ENCODE peak calls at places on chromosomes 16 and 17, in nine cellular contexts. One of them, this sample, is unnamed.

GRCh38 chr16:27852116-27852515 is 211.4 kb downstream of the GSG1L start:
- DNase-seq in body of pancreas: no peak
- DNase-seq in breast epithelium: no peak
- DNase-seq in ovary: no peak
- DNase-seq in A673: no peak
- DNase-seq in neuronal stem cell: no peak
- DNase-seq in uterus: no peak
- DNase-seq in aorta: no peak
- DNase-seq in K562: no peak
- DNase-seq in this sample: no peak

GRCh38 chr16:64121473-64121872 is 1000.4 kb downstream of the CDH11 start:
- DNase-seq in breast epithelium: no peak
- DNase-seq in aorta: no peak
- DNase-seq in uterus: no peak
- DNase-seq in K562: no peak
- DNase-seq in ovary: no peak
- DNase-seq in A673: no peak
- DNase-seq in body of pancreas: no peak
- DNase-seq in neuronal stem cell: no peak
- DNase-seq in this sample: no peak

GRCh38 chr16:10984509-10984908 is 40.1 kb downstream of the CLEC16A start:
- DNase-seq in neuronal stem cell: no peak
- DNase-seq in ovary: no peak
- DNase-seq in K562: no peak
- DNase-seq in uterus: no peak
- DNase-seq in body of pancreas: no peak
- DNase-seq in A673: no peak
- DNase-seq in breast epithelium: no peak
- DNase-seq in aorta: no peak
- DNase-seq in this sample: no peak

GRCh38 chr17:43129671-43130010 is 4.5 kb upstream of the BRCA1 start:
- DNase-seq in body of pancreas: no peak
- DNase-seq in neuronal stem cell: no peak
- DNase-seq in ovary: no peak
- DNase-seq in A673: no peak
- DNase-seq in K562: no peak
- DNase-seq in aorta: no peak
- DNase-seq in breast epithelium: no peak
- DNase-seq in uterus: no peak
- DNase-seq in this sample: no peak

GRCh38 chr16:88649924-88650748 is 717 bp downstream of the CYBA start:
- DNase-seq in A673: no peak
- DNase-seq in K562: peak; percentile 72
- DNase-seq in neuronal stem cell: no peak
- DNase-seq in aorta: peak; percentile 75
- DNase-seq in uterus: no peak
- DNase-seq in breast epithelium: no peak
- DNase-seq in ovary: no peak
- DNase-seq in body of pancreas: peak; percentile 46
- DNase-seq in this sample: peak; percentile 57

GRCh38 chr17:60747069-60747808 is 69.6 kb downstream of the BCAS3 start:
- DNase-seq in K562: no peak
- DNase-seq in A673: no peak
- DNase-seq in uterus: no peak
- DNase-seq in ovary: no peak
- DNase-seq in breast epithelium: no peak
- DNase-seq in aorta: no peak
- DNase-seq in body of pancreas: no peak
- DNase-seq in neuronal stem cell: peak; percentile 14
- DNase-seq in this sample: no peak

GRCh38 chr17:71470062-71470461 is 650.8 kb upstream of the SOX9 start:
- DNase-seq in breast epithelium: no peak
- DNase-seq in ovary: no peak
- DNase-seq in uterus: no peak
- DNase-seq in A673: no peak
- DNase-seq in K562: no peak
- DNase-seq in body of pancreas: no peak
- DNase-seq in aorta: no peak
- DNase-seq in neuronal stem cell: no peak
- DNase-seq in this sample: no peak

GRCh38 chr17:54015734-54016133 is 193.0 kb downstream of the KIF2B start:
- DNase-seq in aorta: no peak
- DNase-seq in uterus: no peak
- DNase-seq in breast epithelium: no peak
- DNase-seq in K562: no peak
- DNase-seq in ovary: no peak
- DNase-seq in neuronal stem cell: no peak
- DNase-seq in body of pancreas: no peak
- DNase-seq in A673: no peak
- DNase-seq in this sample: no peak

GRCh38 chr16:56662357-56663354 is 4.9 kb downstream of the MT1F start:
- DNase-seq in ovary: no peak
- DNase-seq in aorta: no peak
- DNase-seq in K562: no peak
- DNase-seq in body of pancreas: no peak
- DNase-seq in breast epithelium: no peak
- DNase-seq in uterus: no peak
- DNase-seq in neuronal stem cell: no peak
- DNase-seq in A673: no peak
- DNase-seq in this sample: no peak

GRCh38 chr17:67992541-67993152 is 3.6 kb downstream of the C17orf58 start:
- DNase-seq in body of pancreas: no peak
- DNase-seq in ovary: no peak
- DNase-seq in K562: no peak
- DNase-seq in aorta: no peak
- DNase-seq in uterus: no peak
- DNase-seq in A673: no peak
- DNase-seq in breast epithelium: no peak
- DNase-seq in neuronal stem cell: peak; percentile 4
- DNase-seq in this sample: no peak

GRCh38 chr17:82698065-82698973 is at the start of gene RAB40B:
- DNase-seq in breast epithelium: peak; percentile 100
- DNase-seq in neuronal stem cell: peak; percentile 96
- DNase-seq in body of pancreas: peak; percentile 99
- DNase-seq in ovary: peak; percentile 99
- DNase-seq in A673: peak; percentile 99
- DNase-seq in aorta: peak; percentile 99
- DNase-seq in K562: peak; percentile 98
- DNase-seq in uterus: peak; percentile 99
- DNase-seq in this sample: peak; percentile 100

GRCh38 chr16:76318565-76318964 is 41.4 kb downstream of the CNTNAP4 start:
- DNase-seq in neuronal stem cell: no peak
- DNase-seq in uterus: no peak
- DNase-seq in A673: no peak
- DNase-seq in ovary: no peak
- DNase-seq in K562: no peak
- DNase-seq in breast epithelium: no peak
- DNase-seq in aorta: no peak
- DNase-seq in body of pancreas: no peak
- DNase-seq in this sample: no peak

GRCh38 chr16:81175325-81175891 is 63.1 kb upstream of the BCO1 start:
- DNase-seq in breast epithelium: no peak
- DNase-seq in neuronal stem cell: no peak
- DNase-seq in uterus: no peak
- DNase-seq in body of pancreas: no peak
- DNase-seq in K562: no peak
- DNase-seq in aorta: no peak
- DNase-seq in ovary: no peak
- DNase-seq in A673: no peak
- DNase-seq in this sample: peak; percentile 39

GRCh38 chr16:79348521-79349306 is 251.8 kb downstream of the MAF start:
- DNase-seq in breast epithelium: no peak
- DNase-seq in aorta: no peak
- DNase-seq in ovary: no peak
- DNase-seq in A673: no peak
- DNase-seq in K562: no peak
- DNase-seq in body of pancreas: no peak
- DNase-seq in uterus: no peak
- DNase-seq in neuronal stem cell: no peak
- DNase-seq in this sample: no peak

GRCh38 chr16:3413730-3414379 is 12.8 kb downstream of the ZNF174 start:
- DNase-seq in uterus: no peak
- DNase-seq in breast epithelium: no peak
- DNase-seq in body of pancreas: no peak
- DNase-seq in ovary: no peak
- DNase-seq in K562: no peak
- DNase-seq in A673: no peak
- DNase-seq in aorta: no peak
- DNase-seq in neuronal stem cell: no peak
- DNase-seq in this sample: no peak

GRCh38 chr16:1159973-1160772 is 7.3 kb downstream of the CACNA1H start:
- DNase-seq in K562: peak; percentile 59
- DNase-seq in body of pancreas: peak; percentile 82
- DNase-seq in breast epithelium: peak; percentile 63
- DNase-seq in aorta: no peak
- DNase-seq in A673: no peak
- DNase-seq in neuronal stem cell: no peak
- DNase-seq in uterus: peak; percentile 88
- DNase-seq in ovary: peak; percentile 95
- DNase-seq in this sample: peak; percentile 55

GRCh38 chr17:80769936-80770625 is 221.6 kb upstream of the CHMP6 start:
- DNase-seq in breast epithelium: no peak
- DNase-seq in aorta: no peak
- DNase-seq in uterus: no peak
- DNase-seq in neuronal stem cell: no peak
- DNase-seq in K562: no peak
- DNase-seq in ovary: no peak
- DNase-seq in body of pancreas: no peak
- DNase-seq in A673: no peak
- DNase-seq in this sample: no peak

GRCh38 chr16:30526137-30526822 is at the start of gene ZNF768:
- DNase-seq in uterus: peak; percentile 49
- DNase-seq in neuronal stem cell: peak; percentile 59
- DNase-seq in aorta: peak; percentile 83
- DNase-seq in breast epithelium: peak; percentile 56
- DNase-seq in ovary: peak; percentile 72
- DNase-seq in body of pancreas: peak; percentile 29
- DNase-seq in K562: peak; percentile 90
- DNase-seq in A673: peak; percentile 21
- DNase-seq in this sample: peak; percentile 55

GRCh38 chr17:48613862-48614694 is 1.0 kb downstream of the HOXB8 start:
- DNase-seq in breast epithelium: no peak
- DNase-seq in ovary: no peak
- DNase-seq in aorta: peak; percentile 77
- DNase-seq in body of pancreas: no peak
- DNase-seq in uterus: no peak
- DNase-seq in A673: peak; percentile 72
- DNase-seq in K562: no peak
- DNase-seq in neuronal stem cell: no peak
- DNase-seq in this sample: no peak

GRCh38 chr16:17160285-17160854 is 310.4 kb downstream of the XYLT1 start:
- DNase-seq in neuronal stem cell: peak; percentile 66
- DNase-seq in uterus: no peak
- DNase-seq in breast epithelium: no peak
- DNase-seq in aorta: no peak
- DNase-seq in A673: no peak
- DNase-seq in ovary: no peak
- DNase-seq in body of pancreas: no peak
- DNase-seq in K562: peak; percentile 19
- DNase-seq in this sample: no peak

GRCh38 chr16:1906846-1907165 is 11.4 kb downstream of the HS3ST6 start:
- DNase-seq in breast epithelium: no peak
- DNase-seq in neuronal stem cell: no peak
- DNase-seq in ovary: no peak
- DNase-seq in K562: no peak
- DNase-seq in aorta: no peak
- DNase-seq in uterus: no peak
- DNase-seq in body of pancreas: no peak
- DNase-seq in A673: no peak
- DNase-seq in this sample: no peak

DNA sequence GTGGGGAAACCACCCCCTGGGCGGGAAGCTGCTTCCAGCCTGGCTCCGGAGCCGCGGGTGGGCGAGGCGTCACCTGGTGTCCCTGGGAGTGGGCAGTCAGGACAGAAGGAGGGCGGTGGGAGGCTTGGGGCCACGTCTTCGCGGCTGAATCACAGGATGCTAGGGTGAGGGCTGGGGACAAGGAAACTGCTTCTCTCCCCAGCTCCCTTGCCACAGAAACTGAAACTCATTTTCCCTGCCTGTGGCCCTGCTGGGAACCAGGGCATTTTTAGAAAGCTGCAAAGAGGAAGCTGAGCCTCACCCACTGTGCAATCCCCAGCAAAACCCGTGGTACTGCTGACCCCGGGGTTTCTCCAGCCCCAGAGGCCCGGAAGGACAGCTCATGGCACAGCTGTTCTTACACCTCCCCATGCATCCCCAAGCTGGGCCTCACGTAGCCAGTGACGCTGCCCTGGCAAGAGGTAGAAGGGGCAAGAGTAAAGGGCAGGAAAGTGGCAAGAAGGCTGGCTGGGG is 8.2 kb downstream of the RHBDF2 start:
- DNase-seq in A673: no peak
- DNase-seq in ovary: peak; percentile 68
- DNase-seq in K562: no peak
- DNase-seq in aorta: no peak
- DNase-seq in uterus: peak; percentile 41
- DNase-seq in neuronal stem cell: no peak
- DNase-seq in breast epithelium: no peak
- DNase-seq in body of pancreas: peak; percentile 33
- DNase-seq in this sample: no peak
- H3K4me1 ChIP-seq in A673: peaks cover 37% of the 10 kb centered on the region
- H3K4me1 ChIP-seq in ovary: peaks cover 16% of the 10 kb centered on the region
- H3K4me1 ChIP-seq in K562: peaks cover 39% of the 10 kb centered on the region
- H3K4me1 ChIP-seq in aorta: no peaks in the 10 kb centered on the region
- H3K4me1 ChIP-seq in uterus: no peaks in the 10 kb centered on the region
- H3K4me1 ChIP-seq in neuronal stem cell: peaks cover 21% of the 10 kb centered on the region
- H3K4me1 ChIP-seq in breast epithelium: no peaks in the 10 kb centered on the region
- H3K4me1 ChIP-seq in body of pancreas: peaks cover 56% of the 10 kb centered on the region
- H3K4me1 ChIP-seq in this sample: peaks cover 11% of the 10 kb centered on the region

GRCh38 chr17:78803161-78803845 is 21.2 kb upstream of the CYTH1 start:
- DNase-seq in aorta: no peak
- DNase-seq in neuronal stem cell: no peak
- DNase-seq in K562: no peak
- DNase-seq in body of pancreas: no peak
- DNase-seq in breast epithelium: no peak
- DNase-seq in uterus: no peak
- DNase-seq in ovary: no peak
- DNase-seq in A673: no peak
- DNase-seq in this sample: no peak
- H3K4me1 ChIP-seq in aorta: no peaks in the 10 kb centered on the region
- H3K4me1 ChIP-seq in neuronal stem cell: no peaks in the 10 kb centered on the region
- H3K4me1 ChIP-seq in K562: no peaks in the 10 kb centered on the region
- H3K4me1 ChIP-seq in body of pancreas: no peaks in the 10 kb centered on the region
- H3K4me1 ChIP-seq in breast epithelium: no peaks in the 10 kb centered on the region
- H3K4me1 ChIP-seq in uterus: no peaks in the 10 kb centered on the region
- H3K4me1 ChIP-seq in ovary: peaks cover 2% of the 10 kb centered on the region
- H3K4me1 ChIP-seq in A673: peaks cover 5% of the 10 kb centered on the region
- H3K4me1 ChIP-seq in this sample: no peaks in the 10 kb centered on the region

GRCh38 chr17:40328386-40328766 is 19.4 kb downstream of the RARA start:
- DNase-seq in breast epithelium: no peak
- DNase-seq in uterus: no peak
- DNase-seq in aorta: no peak
- DNase-seq in K562: no peak
- DNase-seq in ovary: no peak
- DNase-seq in neuronal stem cell: no peak
- DNase-seq in A673: no peak
- DNase-seq in body of pancreas: no peak
- DNase-seq in this sample: no peak
- H3K4me1 ChIP-seq in breast epithelium: peaks cover 64% of the 10 kb centered on the region
- H3K4me1 ChIP-seq in uterus: peaks cover 32% of the 10 kb centered on the region
- H3K4me1 ChIP-seq in aorta: peaks cover 12% of the 10 kb centered on the region
- H3K4me1 ChIP-seq in K562: peaks cover 53% of the 10 kb centered on the region
- H3K4me1 ChIP-seq in ovary: peaks cover 63% of the 10 kb centered on the region
- H3K4me1 ChIP-seq in neuronal stem cell: peaks cover 1% of the 10 kb centered on the region
- H3K4me1 ChIP-seq in A673: peaks cover 9% of the 10 kb centered on the region
- H3K4me1 ChIP-seq in body of pancreas: peaks cover 86% of the 10 kb centered on the region
- H3K4me1 ChIP-seq in this sample: peaks cover 17% of the 10 kb centered on the region

GRCh38 chr17:17846645-17847044 is 9.9 kb upstream of the SREBF1 start:
- DNase-seq in A673: no peak
- DNase-seq in neuronal stem cell: no peak
- DNase-seq in breast epithelium: no peak
- DNase-seq in aorta: no peak
- DNase-seq in body of pancreas: no peak
- DNase-seq in K562: no peak
- DNase-seq in ovary: no peak
- DNase-seq in uterus: no peak
- DNase-seq in this sample: no peak
- H3K4me1 ChIP-seq in A673: peaks cover 28% of the 10 kb centered on the region
- H3K4me1 ChIP-seq in neuronal stem cell: peaks cover 32% of the 10 kb centered on the region
- H3K4me1 ChIP-seq in breast epithelium: peaks cover 19% of the 10 kb centered on the region
- H3K4me1 ChIP-seq in aorta: no peaks in the 10 kb centered on the region
- H3K4me1 ChIP-seq in body of pancreas: peaks cover 31% of the 10 kb centered on the region
- H3K4me1 ChIP-seq in K562: peaks cover 84% of the 10 kb centered on the region
- H3K4me1 ChIP-seq in ovary: peaks cover 25% of the 10 kb centered on the region
- H3K4me1 ChIP-seq in uterus: no peaks in the 10 kb centered on the region
- H3K4me1 ChIP-seq in this sample: peaks cover under 1% of the 10 kb centered on the region

This sample was measured in Caco-2.